ENCODE peak calls at places on chromosomes 7 and 10, in ten cellular contexts. A is fibroblast of lung, H is pancreas, L is heart right ventricle, X is AG04450, E is PC-3, J is DND-41, K is A673, D is K562, S is SK-N-MC. W is an unnamed sample.

GRCh38 chr7:77729574-77730348 is 33.5 kb downstream of the RSBN1L start:
- DNase-seq in D (no peak), K (no peak), L (no peak), E (no peak), S (no peak), J (no peak), X (no peak), A (no peak), H (no peak), W (no peak)

GRCh38 chr10:71597821-71598498 is 121.6 kb downstream of the C10orf105 start:
- DNase-seq in E (no peak), J (no peak), S (no peak), H (peak; percentile 23), X (no peak), A (peak; percentile 45), D (peak; percentile 55), K (no peak), L (peak; percentile 40), W (peak; percentile 39)

GRCh38 chr7:97027427-97028234 is 3.0 kb upstream of the DLX5 start:
- DNase-seq in S (peak; percentile 66), J (peak; percentile 56), L (peak; percentile 70), A (peak; percentile 85), X (peak; percentile 69), H (peak; percentile 82), D (peak; percentile 81), E (peak; percentile 83), K (peak; percentile 91), W (peak; percentile 63)

GRCh38 chr7:79340212-79340611 is 113.3 kb downstream of the MAGI2 start:
- DNase-seq in X (no peak), A (no peak), H (no peak), K (no peak), J (no peak), L (no peak), E (peak; percentile 51), S (no peak), D (no peak), W (no peak)

GRCh38 chr10:69180525-69181204 is 631 bp downstream of the SUPV3L1 start:
- DNase-seq in S (no peak), A (no peak), H (no peak), E (peak; percentile 29), L (no peak), J (no peak), K (no peak), D (peak; percentile 71), X (no peak), W (no peak)

GRCh38 chr10:89867964-89868363 is 166.6 kb downstream of the KIF20B start:
- DNase-seq in D (no peak), S (no peak), H (no peak), K (peak; percentile 7), X (no peak), E (peak; percentile 46), A (peak; percentile 51), L (no peak), J (no peak), W (no peak)

GRCh38 chr7:139777304-139777890 is 401 bp downstream of the HIPK2 start:
- DNase-seq in X (no peak), E (peak; percentile 18), S (no peak), L (peak; percentile 51), K (peak; percentile 37), D (peak; percentile 75), J (peak; percentile 46), H (peak; percentile 36), A (no peak), W (no peak)

GRCh38 chr10:12705943-12706342 is 295.6 kb downstream of the CCDC3 start:
- DNase-seq in H (no peak), E (peak; percentile 66), S (no peak), L (no peak), K (no peak), D (no peak), J (no peak), X (no peak), A (no peak), W (no peak)

GRCh38 chr7:47301078-47301477 is 280.8 kb downstream of the TNS3 start:
- DNase-seq in X (no peak), K (no peak), D (no peak), S (no peak), H (no peak), A (no peak), E (no peak), J (no peak), L (no peak), W (no peak)

GRCh38 chr7:85041599-85042216 is 145.1 kb downstream of the SEMA3D start:
- DNase-seq in E (peak; percentile 87), J (peak; percentile 45), L (peak; percentile 26), A (peak; percentile 79), K (peak; percentile 80), S (no peak), X (peak; percentile 37), D (peak; percentile 25), H (peak; percentile 74), W (peak; percentile 35)

GRCh38 chr7:97198596-97198995 is 81.1 kb downstream of the SDHAF3 start:
- DNase-seq in L (no peak), S (no peak), E (no peak), K (no peak), H (no peak), J (no peak), X (no peak), D (no peak), A (no peak), W (no peak)

GRCh38 chr10:5538446-5538845 is 13.7 kb downstream of the CALML3 start:
- DNase-seq in H (no peak), X (no peak), D (no peak), S (no peak), E (no peak), A (peak; percentile 47), J (no peak), L (no peak), K (no peak), W (no peak)

GRCh38 chr10:75099952-75100763 is 11.3 kb upstream of the SAMD8 start:
- DNase-seq in L (peak; percentile 87), A (peak; percentile 64), S (no peak), D (peak; percentile 93), J (peak; percentile 79), K (peak; percentile 80), X (peak; percentile 27), E (peak; percentile 99), H (peak; percentile 82), W (peak; percentile 81)

GRCh38 chr10:129888784-129889616 is 75.1 kb downstream of the EBF3 start:
- DNase-seq in K (peak; percentile 70), D (peak; percentile 49), L (peak; percentile 76), S (no peak), H (peak; percentile 47), E (peak; percentile 16), X (no peak), A (peak; percentile 8), J (peak; percentile 57), W (no peak)

GRCh38 chr7:133859191-133859590 is 267.9 kb upstream of the LRGUK start:
- DNase-seq in S (no peak), E (no peak), K (peak; percentile 93), A (no peak), H (no peak), L (no peak), D (no peak), X (no peak), J (no peak), W (no peak)

GRCh38 chr7:30594055-30594539 is 581 bp upstream of the GARS1 start:
- DNase-seq in H (peak; percentile 52), D (peak; percentile 41), X (no peak), E (no peak), J (peak; percentile 52), L (peak; percentile 20), S (no peak), K (no peak), A (peak; percentile 42), W (peak; percentile 17)

GRCh38 chr10:114714281-114714741 is 56.2 kb upstream of the ABLIM1 start:
- DNase-seq in H (no peak), K (no peak), J (no peak), A (peak; percentile 88), S (no peak), E (peak; percentile 94), X (peak; percentile 95), L (no peak), D (no peak), W (no peak)

GRCh38 chr7:28180364-28181147 is at the start of gene JAZF1:
- DNase-seq in J (peak; percentile 79), A (peak; percentile 61), E (peak; percentile 15), X (no peak), K (peak; percentile 57), S (no peak), D (peak; percentile 58), L (peak; percentile 68), H (peak; percentile 56), W (peak; percentile 23)

GRCh38 chr10:59962755-59963154 is 56.4 kb upstream of the CCDC6 start:
- DNase-seq in X (no peak), E (no peak), A (no peak), K (no peak), D (no peak), J (no peak), S (no peak), L (no peak), H (no peak), W (no peak)

GRCh38 chr7:50962281-50962883 is 179.7 kb upstream of the GRB10 start:
- DNase-seq in D (no peak), E (peak; percentile 38), L (no peak), A (no peak), X (no peak), H (no peak), S (no peak), J (no peak), K (no peak), W (no peak)
- H3K27ac ChIP-seq in D (no peak overlapping the region), E (peak overlapping the region; percentile 88), L (no peak overlapping the region), A (no peak overlapping the region), X (no peak overlapping the region), H (no peak overlapping the region), S (no peak overlapping the region), J (no peak overlapping the region), K (no peak overlapping the region), W (no peak overlapping the region)

GRCh38 chr7:150586778-150587152 is 19.6 kb downstream of the GIMAP4 start:
- DNase-seq in L (no peak), D (no peak), K (no peak), S (no peak), A (no peak), H (no peak), J (peak; percentile 17), E (no peak), X (no peak), W (no peak)
- H3K27ac ChIP-seq in L (peak overlapping the region; percentile 75), D (no peak overlapping the region), K (no peak overlapping the region), S (no peak overlapping the region), A (no peak overlapping the region), H (no peak overlapping the region), J (peak overlapping the region; percentile 56), E (no peak overlapping the region), X (no peak overlapping the region), W (no peak overlapping the region)

GRCh38 chr10:110802090-110802489 is 69.6 kb upstream of the PDCD4 start:
- DNase-seq in E (no peak), A (peak; percentile 67), J (no peak), S (no peak), H (no peak), X (peak; percentile 53), L (no peak), K (peak; percentile 13), D (no peak), W (no peak)
- H3K27ac ChIP-seq in E (no peak overlapping the region), A (no peak overlapping the region), J (no peak overlapping the region), S (no peak overlapping the region), H (no peak overlapping the region), X (peak overlapping the region; percentile 54), L (peak overlapping the region; percentile 52), K (no peak overlapping the region), D (no peak overlapping the region), W (peak overlapping the region; percentile 53)

DNA sequence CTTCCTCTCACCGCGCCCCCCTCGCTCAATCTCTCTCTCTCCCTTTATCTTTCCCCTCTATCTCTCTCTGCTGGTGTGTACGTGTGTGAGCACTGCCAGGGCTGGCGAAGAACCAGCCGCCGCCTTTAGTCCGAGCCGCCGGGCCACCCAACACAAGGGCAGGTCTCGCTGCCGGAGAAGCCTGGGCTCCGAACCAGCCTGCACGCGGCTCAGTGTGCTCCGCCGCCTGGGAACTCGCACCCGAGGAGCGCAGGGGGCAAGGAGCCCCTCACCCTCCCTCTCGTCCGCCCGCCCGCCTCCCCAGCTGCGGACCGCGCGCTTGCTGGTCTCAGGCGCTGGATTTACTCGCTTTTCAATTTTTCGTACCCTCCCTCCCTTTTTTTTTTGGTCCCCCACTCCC is 1.7 kb downstream of the NXPH1 start:
- DNase-seq in D (no peak), X (no peak), L (no peak), J (no peak), E (no peak), S (no peak), H (no peak), A (no peak), K (no peak), W (no peak)
- H3K27ac ChIP-seq in D (no peak overlapping the region), X (no peak overlapping the region), L (no peak overlapping the region), J (no peak overlapping the region), E (no peak overlapping the region), S (no peak overlapping the region), H (no peak overlapping the region), A (no peak overlapping the region), K (no peak overlapping the region), W (no peak overlapping the region)